ENCODE peak calls at places on chromosome 18, in five cellular contexts. L is CD8-positive, alpha-beta T cell; N is pancreas; A is coronary artery; O is A673. M is an unnamed sample.

GRCh38 chr18:45760443-45761036 is 36.6 kb downstream of the SLC14A1 start:
- DNase-seq in L (no peak), N (no peak), A (no peak), O (peak), M (no peak)

GRCh38 chr18:37553633-37554398 is 11.8 kb downstream of the CELF4 start:
- DNase-seq in O (no peak), A (no peak), N (no peak), L (no peak), M (no peak)

GRCh38 chr18:36302676-36303075 is 5.2 kb downstream of the FHOD3 start:
- DNase-seq in O (no peak), N (no peak), L (no peak), A (no peak), M (peak)

GRCh38 chr18:79927597-79928562 is 23.6 kb downstream of the SLC66A2 start:
- DNase-seq in N (peak), O (no peak), L (no peak), A (peak), M (no peak)

GRCh38 chr18:48940854-48941531 is 9.8 kb downstream of the SMAD7 start:
- DNase-seq in N (peak), A (no peak), L (peak), O (peak), M (peak)

GRCh38 chr18:36201765-36202164 is 14.5 kb downstream of the MOCOS start:
- DNase-seq in O (no peak), L (no peak), A (no peak), N (no peak), M (no peak)

GRCh38 chr18:27789406-27789805 is 387.5 kb downstream of the CDH2 start:
- DNase-seq in L (no peak), A (no peak), O (no peak), N (no peak), M (no peak)

GRCh38 chr18:79797518-79798345 is at the start of gene KCNG2:
- DNase-seq in L (no peak), A (no peak), N (no peak), O (peak), M (no peak)

GRCh38 chr18:27769152-27769551 is 407.8 kb downstream of the CDH2 start:
- DNase-seq in O (peak), N (no peak), L (no peak), A (no peak), M (no peak)

GRCh38 chr18:48728204-48728833 is 189.5 kb downstream of the CTIF start:
- DNase-seq in A (no peak), L (no peak), O (no peak), N (no peak), M (peak)

GRCh38 chr18:33560686-33561370 is 17.2 kb upstream of the ASXL3 start:
- DNase-seq in L (no peak), A (no peak), N (no peak), O (no peak), M (peak)

GRCh38 chr18:12091742-12092141 is 1.9 kb upstream of the ANKRD62 start:
- DNase-seq in A (no peak), L (no peak), N (peak), O (no peak), M (no peak)

GRCh38 chr18:74456017-74456408 is 1.1 kb downstream of the DIPK1C start:
- DNase-seq in O (no peak), N (no peak), A (no peak), L (no peak), M (no peak)
- H3K4me3 ChIP-seq in O (no peak), N (peak), A (peak), L (peak), M (no peak)

GRCh38 chr18:74328196-74328595 is 12.6 kb downstream of the C18orf63 start:
- DNase-seq in L (no peak), A (no peak), N (no peak), O (no peak), M (peak)

GRCh38 chr18:74333091-74333490 is 17.5 kb downstream of the C18orf63 start:
- DNase-seq in L (no peak), A (no peak), O (no peak), N (no peak), M (no peak)

GRCh38 chr18:74334242-74334893 is 18.7 kb downstream of the C18orf63 start:
- DNase-seq in N (no peak), A (no peak), O (no peak), L (no peak), M (no peak)

GRCh38 chr18:74329688-74330205 is 14.1 kb downstream of the C18orf63 start:
- DNase-seq in A (no peak), N (no peak), L (no peak), O (no peak), M (no peak)

GRCh38 chr18:74331404-74331803 is 15.8 kb downstream of the C18orf63 start:
- DNase-seq in L (no peak), N (no peak), O (peak), A (no peak), M (peak)
- TF ChIP-seq CTCF in L (no peak), N (no peak), O (peak), A (no peak), M (peak)

GRCh38 chr18:69400253-69400975 is at the start of gene DOK6:
- DNase-seq in O (peak), A (peak), L (no peak), N (peak), M (peak)

GRCh38 chr18:69399253-69399652 is 1.4 kb upstream of the DOK6 start:
- DNase-seq in O (no peak), N (no peak), A (no peak), L (no peak), M (no peak)

GRCh38 chr18:69401475-69402218 is 959 bp downstream of the DOK6 start:
- DNase-seq in A (no peak), O (peak), L (no peak), N (peak), M (peak)

GRCh38 chr18:69400976-69401474 is 337 bp downstream of the DOK6 start:
- DNase-seq in A (peak), O (peak), N (peak), L (no peak), M (peak)

GRCh38 chr18:69402219-69402989 is 1.7 kb downstream of the DOK6 start:
- DNase-seq in N (no peak), A (no peak), O (no peak), L (no peak), M (no peak)
- H3K4me3 ChIP-seq in N (no peak), A (peak), O (peak), L (no peak), M (peak)

GRCh38 chr18:10248738-10249137 is 205.7 kb upstream of the APCDD1 start:
- DNase-seq in L (no peak), N (no peak), O (no peak), A (no peak), M (no peak)

GRCh38 chr18:10245517-10246175 is 208.8 kb upstream of the APCDD1 start:
- DNase-seq in L (no peak), O (no peak), A (no peak), N (no peak), M (no peak)

GRCh38 chr18:10247402-10248117 is 206.9 kb upstream of the APCDD1 start:
- DNase-seq in L (no peak), O (no peak), A (no peak), N (no peak), M (peak)

GRCh38 chr18:10252494-10252893 is 201.9 kb upstream of the APCDD1 start:
- DNase-seq in N (no peak), L (no peak), O (no peak), A (no peak), M (no peak)

DNA sequence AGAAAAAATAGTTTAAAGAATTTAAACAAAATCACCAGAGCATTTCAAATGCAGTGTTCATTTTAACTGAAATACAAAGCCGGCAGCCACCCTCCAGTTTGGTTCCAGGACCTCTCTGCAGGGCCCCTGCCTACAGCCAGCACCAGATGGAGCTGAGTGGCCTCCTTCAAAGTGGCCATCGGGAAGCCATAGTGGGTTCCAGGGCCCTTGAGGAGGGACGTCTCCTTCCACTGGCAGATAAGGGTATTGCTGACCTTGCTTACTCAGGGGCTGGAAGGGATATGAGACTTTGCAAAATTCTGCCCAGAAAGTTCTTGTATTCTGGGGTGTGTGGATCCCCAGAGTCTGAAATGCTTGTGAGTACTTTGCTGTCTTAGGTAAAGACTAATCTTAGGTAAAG is 205.2 kb upstream of the APCDD1 start:
- DNase-seq in N (no peak), L (no peak), A (no peak), O (peak), M (no peak)
- TF ChIP-seq CTCF in N (no peak), L (no peak), A (no peak), O (peak), M (no peak)

GRCh38 chr18:54284535-54284934 is 15.2 kb downstream of the POLI start:
- DNase-seq in L (no peak), A (no peak), O (no peak), N (no peak), M (no peak)
- H3K4me3 ChIP-seq in L (no peak), A (no peak), O (no peak), N (no peak), M (no peak)

GRCh38 chr18:3189884-3190283 is 29.9 kb downstream of the MYOM1 start:
- DNase-seq in N (no peak), O (no peak), L (no peak), A (no peak), M (no peak)

GRCh38 chr18:3192286-3192685 is 27.5 kb downstream of the MYOM1 start:
- DNase-seq in L (no peak), A (no peak), O (no peak), N (no peak), M (no peak)

GRCh38 chr18:3184275-3184963 is 35.3 kb downstream of the MYOM1 start:
- DNase-seq in O (no peak), N (no peak), A (no peak), L (no peak), M (no peak)

GRCh38 chr18:3183103-3183717 is 36.6 kb downstream of the MYOM1 start:
- DNase-seq in A (no peak), N (no peak), L (no peak), O (no peak), M (no peak)

DNA sequence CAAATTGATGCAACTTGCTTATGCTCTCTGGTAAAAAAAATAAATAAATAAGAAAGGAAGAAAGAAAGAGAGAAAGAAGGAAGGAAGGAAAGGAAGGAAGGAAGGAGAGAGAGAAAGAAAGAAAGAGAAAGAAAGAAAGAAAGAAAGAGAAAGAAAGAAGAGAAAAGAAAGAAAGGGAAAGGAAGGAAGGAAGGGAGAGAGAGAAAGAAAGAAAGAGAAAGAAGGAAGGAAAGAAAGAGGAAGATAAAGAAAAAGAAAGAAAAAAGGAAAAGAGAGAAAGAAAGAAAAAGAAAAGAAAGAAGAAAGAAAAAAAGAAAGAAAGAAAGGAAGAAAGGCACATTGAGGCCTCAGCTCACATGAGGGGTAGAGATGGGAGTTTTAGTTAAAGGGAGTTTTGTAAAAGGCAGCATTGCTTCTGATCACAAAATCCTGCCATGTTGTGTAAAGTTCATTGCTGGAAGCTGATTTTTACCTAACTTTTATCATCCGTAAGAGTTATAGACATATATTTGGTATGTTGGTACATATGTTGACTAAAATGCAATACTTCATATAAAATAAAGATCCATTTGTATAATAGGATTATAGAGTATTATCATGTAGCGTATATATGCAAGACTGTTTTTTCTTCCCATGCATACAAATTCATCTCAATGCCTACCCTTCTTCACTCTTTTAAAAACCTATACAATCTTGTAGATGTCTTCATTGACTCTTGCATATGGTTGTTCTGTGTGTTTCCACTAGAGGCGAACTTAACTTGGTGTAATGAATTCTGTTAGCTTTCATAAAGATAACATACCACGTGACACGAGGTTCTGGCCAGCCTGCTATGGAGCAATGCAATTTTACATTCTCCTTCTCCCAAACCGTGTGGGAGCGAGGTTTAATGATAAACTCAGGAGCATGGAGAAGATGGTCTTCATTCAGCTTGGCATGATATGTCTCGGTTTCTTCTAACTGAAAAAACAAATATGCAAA is 32.8 kb downstream of the MYOM1 start:
- DNase-seq in N (no peak), O (peak), L (no peak), A (no peak), M (peak)
- TF ChIP-seq CTCF in N (no peak), O (peak), L (peak), A (no peak), M (peak)

M was measured in fibroblast of villous mesenchyme.